ENCODE peak calls at places on chromosomes 4 and X, in ten cellular contexts. One of them, this sample, is unnamed.

GRCh38 chr4:2729533-2729875 is 26.6 kb downstream of the TNIP2 start:
- DNase-seq in SK-MEL-5: no peak
- DNase-seq in anterior cingulate cortex: no peak
- DNase-seq in iris pigment epithelial cell: no peak
- DNase-seq in naive B cell: no peak
- DNase-seq in AG08396: no peak
- DNase-seq in T-helper 1 cell: no peak
- DNase-seq in germinal center: no peak
- DNase-seq in activated CD4-positive, alpha-beta T cell treated with anti-CD3 and anti-CD28 coated beads, Interleukin-2, amount 50 U/mL, for 48 hours: no peak
- DNase-seq in kidney tubule cell: no peak
- DNase-seq in this sample: no peak

GRCh38 chrX:33379839-33380238 is 168.5 kb upstream of the DMD start:
- DNase-seq in SK-MEL-5: no peak
- DNase-seq in anterior cingulate cortex: no peak
- DNase-seq in iris pigment epithelial cell: peak
- DNase-seq in naive B cell: no peak
- DNase-seq in AG08396: no peak
- DNase-seq in T-helper 1 cell: no peak
- DNase-seq in germinal center: no peak
- DNase-seq in activated CD4-positive, alpha-beta T cell treated with anti-CD3 and anti-CD28 coated beads, Interleukin-2, amount 50 U/mL, for 48 hours: no peak
- DNase-seq in kidney tubule cell: no peak
- DNase-seq in this sample: no peak

GRCh38 chrX:39832211-39832610 is 265.5 kb downstream of the BCOR start:
- DNase-seq in SK-MEL-5: no peak
- DNase-seq in anterior cingulate cortex: no peak
- DNase-seq in iris pigment epithelial cell: no peak
- DNase-seq in naive B cell: no peak
- DNase-seq in AG08396: no peak
- DNase-seq in T-helper 1 cell: no peak
- DNase-seq in germinal center: no peak
- DNase-seq in activated CD4-positive, alpha-beta T cell treated with anti-CD3 and anti-CD28 coated beads, Interleukin-2, amount 50 U/mL, for 48 hours: no peak
- DNase-seq in kidney tubule cell: no peak
- DNase-seq in this sample: no peak

GRCh38 chr4:39682133-39682532 is 15.8 kb upstream of the UBE2K start:
- DNase-seq in SK-MEL-5: no peak
- DNase-seq in anterior cingulate cortex: no peak
- DNase-seq in iris pigment epithelial cell: no peak
- DNase-seq in naive B cell: no peak
- DNase-seq in AG08396: no peak
- DNase-seq in T-helper 1 cell: no peak
- DNase-seq in germinal center: peak
- DNase-seq in activated CD4-positive, alpha-beta T cell treated with anti-CD3 and anti-CD28 coated beads, Interleukin-2, amount 50 U/mL, for 48 hours: no peak
- DNase-seq in kidney tubule cell: no peak
- DNase-seq in this sample: no peak

GRCh38 chr4:82380344-82380743 is 6.6 kb upstream of the HNRNPD start:
- DNase-seq in SK-MEL-5: peak
- DNase-seq in anterior cingulate cortex: peak
- DNase-seq in iris pigment epithelial cell: no peak
- DNase-seq in naive B cell: no peak
- DNase-seq in AG08396: no peak
- DNase-seq in T-helper 1 cell: no peak
- DNase-seq in germinal center: no peak
- DNase-seq in activated CD4-positive, alpha-beta T cell treated with anti-CD3 and anti-CD28 coated beads, Interleukin-2, amount 50 U/mL, for 48 hours: no peak
- DNase-seq in kidney tubule cell: peak
- DNase-seq in this sample: peak

GRCh38 chr4:37567781-37568180 is 118.4 kb downstream of the RELL1 start:
- DNase-seq in SK-MEL-5: no peak
- DNase-seq in anterior cingulate cortex: no peak
- DNase-seq in iris pigment epithelial cell: peak
- DNase-seq in naive B cell: no peak
- DNase-seq in AG08396: no peak
- DNase-seq in T-helper 1 cell: no peak
- DNase-seq in germinal center: no peak
- DNase-seq in activated CD4-positive, alpha-beta T cell treated with anti-CD3 and anti-CD28 coated beads, Interleukin-2, amount 50 U/mL, for 48 hours: no peak
- DNase-seq in kidney tubule cell: no peak
- DNase-seq in this sample: no peak

GRCh38 chr4:106671711-106672110 is 303.1 kb upstream of the GIMD1 start:
- DNase-seq in SK-MEL-5: no peak
- DNase-seq in anterior cingulate cortex: no peak
- DNase-seq in iris pigment epithelial cell: peak
- DNase-seq in naive B cell: no peak
- DNase-seq in AG08396: no peak
- DNase-seq in T-helper 1 cell: no peak
- DNase-seq in germinal center: no peak
- DNase-seq in activated CD4-positive, alpha-beta T cell treated with anti-CD3 and anti-CD28 coated beads, Interleukin-2, amount 50 U/mL, for 48 hours: no peak
- DNase-seq in kidney tubule cell: no peak
- DNase-seq in this sample: no peak

GRCh38 chrX:7115557-7115956 is 32.0 kb upstream of the STS start:
- DNase-seq in SK-MEL-5: peak
- DNase-seq in anterior cingulate cortex: no peak
- DNase-seq in iris pigment epithelial cell: no peak
- DNase-seq in naive B cell: no peak
- DNase-seq in AG08396: no peak
- DNase-seq in T-helper 1 cell: no peak
- DNase-seq in germinal center: no peak
- DNase-seq in activated CD4-positive, alpha-beta T cell treated with anti-CD3 and anti-CD28 coated beads, Interleukin-2, amount 50 U/mL, for 48 hours: no peak
- DNase-seq in kidney tubule cell: no peak
- DNase-seq in this sample: no peak

GRCh38 chrX:39550795-39551361 is 546.9 kb downstream of the BCOR start:
- DNase-seq in SK-MEL-5: no peak
- DNase-seq in anterior cingulate cortex: no peak
- DNase-seq in iris pigment epithelial cell: no peak
- DNase-seq in naive B cell: no peak
- DNase-seq in AG08396: no peak
- DNase-seq in T-helper 1 cell: no peak
- DNase-seq in germinal center: no peak
- DNase-seq in activated CD4-positive, alpha-beta T cell treated with anti-CD3 and anti-CD28 coated beads, Interleukin-2, amount 50 U/mL, for 48 hours: no peak
- DNase-seq in kidney tubule cell: peak
- DNase-seq in this sample: no peak

GRCh38 chr4:24980064-24980690 is 50.6 kb downstream of the LGI2 start:
- DNase-seq in SK-MEL-5: peak
- DNase-seq in anterior cingulate cortex: peak
- DNase-seq in iris pigment epithelial cell: peak
- DNase-seq in naive B cell: peak
- DNase-seq in AG08396: peak
- DNase-seq in T-helper 1 cell: peak
- DNase-seq in germinal center: peak
- DNase-seq in activated CD4-positive, alpha-beta T cell treated with anti-CD3 and anti-CD28 coated beads, Interleukin-2, amount 50 U/mL, for 48 hours: peak
- DNase-seq in kidney tubule cell: peak
- DNase-seq in this sample: peak

GRCh38 chr4:7103599-7104365 is 35.9 kb upstream of the GRPEL1 start:
- DNase-seq in SK-MEL-5: no peak
- DNase-seq in anterior cingulate cortex: no peak
- DNase-seq in iris pigment epithelial cell: no peak
- DNase-seq in naive B cell: no peak
- DNase-seq in AG08396: peak
- DNase-seq in T-helper 1 cell: no peak
- DNase-seq in germinal center: peak
- DNase-seq in activated CD4-positive, alpha-beta T cell treated with anti-CD3 and anti-CD28 coated beads, Interleukin-2, amount 50 U/mL, for 48 hours: peak
- DNase-seq in kidney tubule cell: no peak
- DNase-seq in this sample: no peak

GRCh38 chr4:118749347-118749988 is 64.3 kb downstream of the METTL14 start:
- DNase-seq in SK-MEL-5: no peak
- DNase-seq in anterior cingulate cortex: no peak
- DNase-seq in iris pigment epithelial cell: no peak
- DNase-seq in naive B cell: no peak
- DNase-seq in AG08396: no peak
- DNase-seq in T-helper 1 cell: no peak
- DNase-seq in germinal center: no peak
- DNase-seq in activated CD4-positive, alpha-beta T cell treated with anti-CD3 and anti-CD28 coated beads, Interleukin-2, amount 50 U/mL, for 48 hours: no peak
- DNase-seq in kidney tubule cell: no peak
- DNase-seq in this sample: no peak

GRCh38 chr4:186829740-186830449 is 106.2 kb upstream of the FAT1 start:
- DNase-seq in SK-MEL-5: no peak
- DNase-seq in anterior cingulate cortex: no peak
- DNase-seq in iris pigment epithelial cell: peak
- DNase-seq in naive B cell: no peak
- DNase-seq in AG08396: peak
- DNase-seq in T-helper 1 cell: no peak
- DNase-seq in germinal center: no peak
- DNase-seq in activated CD4-positive, alpha-beta T cell treated with anti-CD3 and anti-CD28 coated beads, Interleukin-2, amount 50 U/mL, for 48 hours: no peak
- DNase-seq in kidney tubule cell: no peak
- DNase-seq in this sample: peak

GRCh38 chr4:146511381-146511780 is 10.4 kb downstream of the SLC10A7 start:
- DNase-seq in SK-MEL-5: no peak
- DNase-seq in anterior cingulate cortex: no peak
- DNase-seq in iris pigment epithelial cell: no peak
- DNase-seq in naive B cell: no peak
- DNase-seq in AG08396: no peak
- DNase-seq in T-helper 1 cell: no peak
- DNase-seq in germinal center: no peak
- DNase-seq in activated CD4-positive, alpha-beta T cell treated with anti-CD3 and anti-CD28 coated beads, Interleukin-2, amount 50 U/mL, for 48 hours: no peak
- DNase-seq in kidney tubule cell: no peak
- DNase-seq in this sample: no peak

GRCh38 chrX:129654652-129655546 is at the start of gene APLN:
- DNase-seq in SK-MEL-5: no peak
- DNase-seq in anterior cingulate cortex: peak
- DNase-seq in iris pigment epithelial cell: peak
- DNase-seq in naive B cell: no peak
- DNase-seq in AG08396: peak
- DNase-seq in T-helper 1 cell: no peak
- DNase-seq in germinal center: no peak
- DNase-seq in activated CD4-positive, alpha-beta T cell treated with anti-CD3 and anti-CD28 coated beads, Interleukin-2, amount 50 U/mL, for 48 hours: peak
- DNase-seq in kidney tubule cell: peak
- DNase-seq in this sample: no peak

GRCh38 chr4:114187592-114187991 is 208.1 kb upstream of the ARSJ start:
- DNase-seq in SK-MEL-5: no peak
- DNase-seq in anterior cingulate cortex: no peak
- DNase-seq in iris pigment epithelial cell: no peak
- DNase-seq in naive B cell: no peak
- DNase-seq in AG08396: no peak
- DNase-seq in T-helper 1 cell: no peak
- DNase-seq in germinal center: no peak
- DNase-seq in activated CD4-positive, alpha-beta T cell treated with anti-CD3 and anti-CD28 coated beads, Interleukin-2, amount 50 U/mL, for 48 hours: no peak
- DNase-seq in kidney tubule cell: no peak
- DNase-seq in this sample: no peak

GRCh38 chrX:40030205-40030604 is 67.6 kb downstream of the BCOR start:
- DNase-seq in SK-MEL-5: no peak
- DNase-seq in anterior cingulate cortex: no peak
- DNase-seq in iris pigment epithelial cell: no peak
- DNase-seq in naive B cell: no peak
- DNase-seq in AG08396: no peak
- DNase-seq in T-helper 1 cell: no peak
- DNase-seq in germinal center: no peak
- DNase-seq in activated CD4-positive, alpha-beta T cell treated with anti-CD3 and anti-CD28 coated beads, Interleukin-2, amount 50 U/mL, for 48 hours: no peak
- DNase-seq in kidney tubule cell: no peak
- DNase-seq in this sample: no peak

GRCh38 chr4:65241257-65241997 is 428.9 kb downstream of the EPHA5 start:
- DNase-seq in SK-MEL-5: peak
- DNase-seq in anterior cingulate cortex: no peak
- DNase-seq in iris pigment epithelial cell: no peak
- DNase-seq in naive B cell: no peak
- DNase-seq in AG08396: no peak
- DNase-seq in T-helper 1 cell: no peak
- DNase-seq in germinal center: no peak
- DNase-seq in activated CD4-positive, alpha-beta T cell treated with anti-CD3 and anti-CD28 coated beads, Interleukin-2, amount 50 U/mL, for 48 hours: no peak
- DNase-seq in kidney tubule cell: no peak
- DNase-seq in this sample: no peak

GRCh38 chr4:75769044-75769443 is 44.7 kb downstream of the USO1 start:
- DNase-seq in SK-MEL-5: no peak
- DNase-seq in anterior cingulate cortex: no peak
- DNase-seq in iris pigment epithelial cell: peak
- DNase-seq in naive B cell: no peak
- DNase-seq in AG08396: peak
- DNase-seq in T-helper 1 cell: no peak
- DNase-seq in germinal center: no peak
- DNase-seq in activated CD4-positive, alpha-beta T cell treated with anti-CD3 and anti-CD28 coated beads, Interleukin-2, amount 50 U/mL, for 48 hours: no peak
- DNase-seq in kidney tubule cell: peak
- DNase-seq in this sample: no peak

GRCh38 chr4:127103723-127104122 is 529.0 kb upstream of the INTU start:
- DNase-seq in SK-MEL-5: peak
- DNase-seq in anterior cingulate cortex: no peak
- DNase-seq in iris pigment epithelial cell: no peak
- DNase-seq in naive B cell: no peak
- DNase-seq in AG08396: no peak
- DNase-seq in T-helper 1 cell: no peak
- DNase-seq in germinal center: no peak
- DNase-seq in activated CD4-positive, alpha-beta T cell treated with anti-CD3 and anti-CD28 coated beads, Interleukin-2, amount 50 U/mL, for 48 hours: no peak
- DNase-seq in kidney tubule cell: no peak
- DNase-seq in this sample: no peak

GRCh38 chrX:12360991-12361598 is 222.8 kb downstream of the FRMPD4 start:
- DNase-seq in SK-MEL-5: no peak
- DNase-seq in anterior cingulate cortex: no peak
- DNase-seq in iris pigment epithelial cell: peak
- DNase-seq in naive B cell: no peak
- DNase-seq in AG08396: no peak
- DNase-seq in T-helper 1 cell: no peak
- DNase-seq in germinal center: no peak
- DNase-seq in activated CD4-positive, alpha-beta T cell treated with anti-CD3 and anti-CD28 coated beads, Interleukin-2, amount 50 U/mL, for 48 hours: no peak
- DNase-seq in kidney tubule cell: peak
- DNase-seq in this sample: peak

GRCh38 chr4:121217385-121217784 is 53.3 kb upstream of the TNIP3 start:
- DNase-seq in SK-MEL-5: no peak
- DNase-seq in anterior cingulate cortex: no peak
- DNase-seq in iris pigment epithelial cell: peak
- DNase-seq in naive B cell: no peak
- DNase-seq in AG08396: peak
- DNase-seq in T-helper 1 cell: no peak
- DNase-seq in germinal center: no peak
- DNase-seq in activated CD4-positive, alpha-beta T cell treated with anti-CD3 and anti-CD28 coated beads, Interleukin-2, amount 50 U/mL, for 48 hours: no peak
- DNase-seq in kidney tubule cell: no peak
- DNase-seq in this sample: peak

GRCh38 chr4:153542835-153543234 is 76.7 kb downstream of the TMEM131L start:
- DNase-seq in SK-MEL-5: peak
- DNase-seq in anterior cingulate cortex: no peak
- DNase-seq in iris pigment epithelial cell: no peak
- DNase-seq in naive B cell: no peak
- DNase-seq in AG08396: no peak
- DNase-seq in T-helper 1 cell: no peak
- DNase-seq in germinal center: no peak
- DNase-seq in activated CD4-positive, alpha-beta T cell treated with anti-CD3 and anti-CD28 coated beads, Interleukin-2, amount 50 U/mL, for 48 hours: no peak
- DNase-seq in kidney tubule cell: no peak
- DNase-seq in this sample: no peak

GRCh38 chrX:106874075-106874474 is 29.1 kb downstream of the RIPPLY1 start:
- DNase-seq in SK-MEL-5: peak
- DNase-seq in anterior cingulate cortex: no peak
- DNase-seq in iris pigment epithelial cell: peak
- DNase-seq in naive B cell: no peak
- DNase-seq in AG08396: no peak
- DNase-seq in T-helper 1 cell: no peak
- DNase-seq in germinal center: peak
- DNase-seq in activated CD4-positive, alpha-beta T cell treated with anti-CD3 and anti-CD28 coated beads, Interleukin-2, amount 50 U/mL, for 48 hours: no peak
- DNase-seq in kidney tubule cell: peak
- DNase-seq in this sample: peak

GRCh38 chr4:186554890-186555827 is at the start of gene MTNR1A:
- DNase-seq in SK-MEL-5: no peak
- DNase-seq in anterior cingulate cortex: no peak
- DNase-seq in iris pigment epithelial cell: peak
- DNase-seq in naive B cell: no peak
- DNase-seq in AG08396: peak
- DNase-seq in T-helper 1 cell: no peak
- DNase-seq in germinal center: no peak
- DNase-seq in activated CD4-positive, alpha-beta T cell treated with anti-CD3 and anti-CD28 coated beads, Interleukin-2, amount 50 U/mL, for 48 hours: no peak
- DNase-seq in kidney tubule cell: peak
- DNase-seq in this sample: no peak

GRCh38 chrX:139932077-139932900 is 564 bp downstream of the ATP11C start:
- DNase-seq in SK-MEL-5: peak
- DNase-seq in anterior cingulate cortex: peak
- DNase-seq in iris pigment epithelial cell: peak
- DNase-seq in naive B cell: peak
- DNase-seq in AG08396: peak
- DNase-seq in T-helper 1 cell: peak
- DNase-seq in germinal center: peak
- DNase-seq in activated CD4-positive, alpha-beta T cell treated with anti-CD3 and anti-CD28 coated beads, Interleukin-2, amount 50 U/mL, for 48 hours: peak
- DNase-seq in kidney tubule cell: peak
- DNase-seq in this sample: no peak

GRCh38 chrX:50680990-50681389 is 133.0 kb downstream of the SHROOM4 start:
- DNase-seq in SK-MEL-5: peak
- DNase-seq in anterior cingulate cortex: no peak
- DNase-seq in iris pigment epithelial cell: no peak
- DNase-seq in naive B cell: no peak
- DNase-seq in AG08396: no peak
- DNase-seq in T-helper 1 cell: no peak
- DNase-seq in germinal center: no peak
- DNase-seq in activated CD4-positive, alpha-beta T cell treated with anti-CD3 and anti-CD28 coated beads, Interleukin-2, amount 50 U/mL, for 48 hours: no peak
- DNase-seq in kidney tubule cell: no peak
- DNase-seq in this sample: no peak

This sample was measured in renal cortical epithelial cell.